ENCODE peak calls at places on chromosomes 5 and 9, in seven cellular contexts. X, R, V, J, P, L and N are unnamed samples.

GRCh38 chr9:129166962-129167557 is 11.0 kb downstream of the IER5L start:
- DNase-seq in R (peak; percentile 91), P (peak; percentile 90), J (peak; percentile 58), V (peak; percentile 95), X (peak; percentile 92), L (peak; percentile 92), N (no peak)

GRCh38 chr9:135051316-135052038 is 36.0 kb upstream of the OLFM1 start:
- DNase-seq in R (no peak), L (no peak), V (peak; percentile 17), P (no peak), J (no peak), X (peak; percentile 39), N (no peak)

GRCh38 chr5:76960004-76960625 is 7.3 kb downstream of the CRHBP start:
- DNase-seq in R (no peak), X (no peak), V (no peak), L (no peak), P (no peak), J (no peak), N (no peak)

GRCh38 chr9:1053848-1054365 is 3.8 kb downstream of the DMRT2 start:
- DNase-seq in P (no peak), R (no peak), V (no peak), L (no peak), X (no peak), J (no peak), N (no peak)

GRCh38 chr5:138668451-138668850 is 84.8 kb upstream of the CTNNA1 start:
- DNase-seq in J (peak; percentile 27), V (peak; percentile 26), X (no peak), P (no peak), L (no peak), R (no peak), N (no peak)

GRCh38 chr5:100787648-100788047 is 115.4 kb downstream of the ST8SIA4 start:
- DNase-seq in L (no peak), X (no peak), V (no peak), P (no peak), J (no peak), R (no peak), N (no peak)

GRCh38 chr5:22470408-22470807 is 382.7 kb downstream of the CDH12 start:
- DNase-seq in P (no peak), L (no peak), V (no peak), R (no peak), J (no peak), X (no peak), N (no peak)

GRCh38 chr9:135702002-135702721 is at the start of gene KCNT1:
- DNase-seq in J (no peak), P (peak; percentile 40), X (no peak), L (peak; percentile 10), R (no peak), V (peak; percentile 46), N (peak; percentile 92)

GRCh38 chr5:172807766-172808311 is 26.2 kb upstream of the ERGIC1 start:
- DNase-seq in X (no peak), L (no peak), P (no peak), R (no peak), J (no peak), V (no peak), N (no peak)

GRCh38 chr5:53929596-53929995 is 369.2 kb downstream of the NDUFS4 start:
- DNase-seq in X (no peak), R (no peak), V (no peak), P (no peak), J (no peak), L (no peak), N (no peak)

GRCh38 chr9:89154651-89155336 is 23.8 kb downstream of the SHC3 start:
- DNase-seq in J (no peak), R (no peak), X (no peak), V (no peak), P (peak; percentile 85), L (no peak), N (no peak)

GRCh38 chr9:127887792-127888191 is 10.3 kb upstream of the AK1 start:
- DNase-seq in L (no peak), P (no peak), R (no peak), V (no peak), J (peak; percentile 27), X (no peak), N (no peak)

GRCh38 chr5:157866536-157866935 is 7.6 kb upstream of the CLINT1 start:
- DNase-seq in X (no peak), R (no peak), V (no peak), L (no peak), P (no peak), J (no peak), N (no peak)

GRCh38 chr5:161975350-161975749 is 92.2 kb upstream of the GABRG2 start:
- DNase-seq in L (no peak), J (no peak), V (no peak), P (no peak), R (no peak), X (no peak), N (no peak)

GRCh38 chr9:567128-567745 is 274.3 kb upstream of the DMRT1 start:
- DNase-seq in J (no peak), X (no peak), V (no peak), R (no peak), P (no peak), L (no peak), N (no peak)

GRCh38 chr9:104682642-104683041 is 11.7 kb upstream of the OR13D1 start:
- DNase-seq in X (no peak), J (peak; percentile 57), V (no peak), P (peak; percentile 60), L (peak; percentile 4), R (no peak), N (no peak)

GRCh38 chr9:19271081-19271480 is 40.6 kb downstream of the DENND4C start:
- DNase-seq in J (no peak), L (no peak), R (peak; percentile 29), X (no peak), V (no peak), P (no peak), N (no peak)

GRCh38 chr5:44885903-44886302 is 77.2 kb downstream of the MRPS30 start:
- DNase-seq in L (no peak), R (no peak), X (no peak), P (no peak), V (no peak), J (no peak), N (no peak)

GRCh38 chr9:16344343-16344742 is 526.1 kb downstream of the BNC2 start:
- DNase-seq in V (no peak), R (no peak), X (no peak), P (peak; percentile 40), J (no peak), L (no peak), N (no peak)

GRCh38 chr9:82680179-82680935 is 382.6 kb downstream of the RASEF start:
- DNase-seq in X (no peak), J (no peak), L (no peak), R (no peak), V (no peak), P (no peak), N (no peak)

GRCh38 chr9:120890415-120891254 is 13.6 kb upstream of the PHF19 start:
- DNase-seq in J (no peak), X (peak; percentile 79), R (no peak), V (no peak), P (no peak), L (no peak), N (no peak)

DNA sequence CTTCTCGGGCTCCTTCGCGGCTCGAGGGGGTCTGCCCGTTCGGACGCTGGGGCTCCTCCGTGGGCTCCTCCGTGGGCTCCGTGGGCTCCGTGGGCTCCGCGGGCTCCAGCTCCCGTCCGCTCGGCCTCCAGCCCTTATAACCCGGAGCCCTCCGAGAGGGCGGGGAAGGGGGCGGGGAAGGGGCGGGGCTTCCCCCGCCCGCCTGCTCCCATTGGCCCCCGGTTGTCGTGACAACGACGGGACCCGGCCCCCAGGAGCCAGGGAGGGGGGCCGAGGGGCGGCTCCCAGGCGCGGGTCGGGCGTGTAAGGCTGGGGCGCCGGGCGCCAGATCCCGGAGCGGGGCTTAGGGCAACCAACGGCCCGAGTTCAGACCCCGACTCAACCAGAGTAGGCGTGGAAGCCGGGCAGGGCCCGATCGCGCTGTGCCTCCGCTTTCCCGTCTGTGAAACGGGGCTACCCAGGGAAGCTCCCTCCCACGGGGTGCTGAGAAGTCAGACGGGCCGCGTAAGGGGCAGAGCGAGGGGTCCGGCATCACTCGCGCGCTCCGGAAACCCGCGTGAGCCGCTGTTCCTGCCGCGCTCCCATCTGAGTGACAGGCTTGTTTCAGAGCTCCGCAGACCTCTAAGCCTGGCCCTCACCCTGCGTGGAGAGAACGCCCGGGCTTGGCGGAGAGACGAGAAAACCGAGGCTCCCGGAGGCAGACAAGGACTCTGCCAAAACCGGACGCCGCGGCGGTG is at the start of gene GFPT2:
- DNase-seq in X (peak; percentile 93), P (peak; percentile 65), V (peak; percentile 71), J (peak; percentile 28), R (peak; percentile 77), L (peak; percentile 64), N (peak; percentile 77)
- TF ChIP-seq POLR2A in X (no peak), P (no peak), V (no peak), J (no peak), R (no peak), L (no peak), N (no peak)

GRCh38 chr9:72396247-72397091 is 31.5 kb upstream of the ZFAND5 start:
- DNase-seq in R (peak; percentile 28), V (no peak), J (peak; percentile 54), P (peak; percentile 77), X (no peak), L (peak; percentile 6), N (no peak)
- TF ChIP-seq POLR2AphosphoS5 in R (no peak), V (no peak), J (no peak), P (no peak), X (peak; percentile 12), L (peak; percentile 66), N (no peak)

GRCh38 chr9:105901514-105902109 is 207.3 kb downstream of the TMEM38B start:
- DNase-seq in L (peak; percentile 41), X (no peak), V (no peak), R (no peak), P (peak; percentile 10), J (peak; percentile 25), N (peak; percentile 32)
- TF ChIP-seq POLR2A in L (no peak), X (no peak), V (no peak), R (no peak), P (no peak), J (no peak), N (no peak)

GRCh38 chr5:17276445-17276844 is 59.0 kb downstream of the BASP1 start:
- DNase-seq in L (no peak), J (no peak), P (no peak), X (no peak), R (no peak), V (no peak), N (no peak)

GRCh38 chr5:17277907-17278306 is 60.5 kb downstream of the BASP1 start:
- DNase-seq in R (no peak), L (no peak), X (no peak), P (no peak), J (no peak), V (no peak), N (no peak)

GRCh38 chr5:17279487-17279886 is 62.1 kb downstream of the BASP1 start:
- DNase-seq in J (no peak), R (no peak), X (no peak), P (no peak), L (no peak), V (no peak), N (no peak)

GRCh38 chr5:17275279-17276158 is 58.1 kb downstream of the BASP1 start:
- DNase-seq in R (no peak), L (no peak), P (no peak), X (no peak), V (no peak), J (no peak), N (no peak)

DNA sequence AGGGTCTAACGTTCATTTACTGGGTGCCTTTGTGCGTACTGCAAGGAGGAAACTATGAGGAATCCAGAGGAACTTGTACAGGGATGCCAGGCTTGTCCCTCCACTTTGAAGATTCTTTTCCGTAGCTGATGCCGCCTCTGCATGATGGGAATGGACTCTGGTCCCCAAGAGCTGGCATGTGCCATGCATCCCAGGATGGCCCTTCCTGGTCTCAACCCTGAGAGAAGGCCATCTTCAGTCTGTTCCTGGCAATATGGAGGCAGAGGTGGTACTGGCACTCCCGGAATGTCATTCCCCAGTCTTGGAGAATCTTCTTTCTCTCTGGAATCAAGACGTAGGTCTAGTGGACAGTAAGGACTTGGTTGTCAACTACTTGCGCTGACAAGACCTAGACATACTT is 61.5 kb downstream of the BASP1 start:
- DNase-seq in P (no peak), L (no peak), X (no peak), V (no peak), J (no peak), R (no peak), N (no peak)
- TF ChIP-seq POLR2AphosphoS5 in P (no peak), L (no peak), X (no peak), V (no peak), J (no peak), R (no peak), N (no peak)